ENCODE peak calls at places on chromosomes 12 and 14, in four cellular contexts. One of them, this sample, is unnamed. For H3K9me3, the result is how much of the 10 kb centered on the place peaks cover.

GRCh38 chr12:109544955-109545531 is 28.3 kb downstream of the MMAB start:
- DNase-seq in naive thymus-derived CD4-positive, alpha-beta T cell: no peak
- DNase-seq in pancreas: no peak
- DNase-seq in heart right ventricle: no peak
- DNase-seq in this sample: no peak

GRCh38 chr12:45509187-45509586 is 220.3 kb upstream of the ARID2 start:
- DNase-seq in heart right ventricle: no peak
- DNase-seq in pancreas: no peak
- DNase-seq in naive thymus-derived CD4-positive, alpha-beta T cell: no peak
- DNase-seq in this sample: no peak

GRCh38 chr12:102569803-102570202 is 89.4 kb upstream of the IGF1 start:
- DNase-seq in pancreas: no peak
- DNase-seq in heart right ventricle: no peak
- DNase-seq in naive thymus-derived CD4-positive, alpha-beta T cell: no peak
- DNase-seq in this sample: no peak

GRCh38 chr12:12715459-12716150 is 1.6 kb upstream of the CDKN1B start:
- DNase-seq in heart right ventricle: peak
- DNase-seq in pancreas: no peak
- DNase-seq in naive thymus-derived CD4-positive, alpha-beta T cell: peak
- DNase-seq in this sample: no peak

GRCh38 chr14:68295316-68295816 is 475.8 kb downstream of the RAD51B start:
- DNase-seq in pancreas: peak
- DNase-seq in naive thymus-derived CD4-positive, alpha-beta T cell: no peak
- DNase-seq in heart right ventricle: peak
- DNase-seq in this sample: no peak

GRCh38 chr12:40054554-40055226 is 51.2 kb downstream of the SLC2A13 start:
- DNase-seq in naive thymus-derived CD4-positive, alpha-beta T cell: no peak
- DNase-seq in pancreas: no peak
- DNase-seq in heart right ventricle: peak
- DNase-seq in this sample: no peak

GRCh38 chr12:94831081-94831747 is 172.3 kb downstream of the NDUFA12 start:
- DNase-seq in heart right ventricle: peak
- DNase-seq in naive thymus-derived CD4-positive, alpha-beta T cell: peak
- DNase-seq in pancreas: no peak
- DNase-seq in this sample: no peak

GRCh38 chr12:27237790-27238771 is 6.0 kb upstream of the STK38L start:
- DNase-seq in pancreas: no peak
- DNase-seq in naive thymus-derived CD4-positive, alpha-beta T cell: peak
- DNase-seq in heart right ventricle: no peak
- DNase-seq in this sample: no peak

GRCh38 chr12:96876966-96877365 is 30.1 kb upstream of the NEDD1 start:
- DNase-seq in pancreas: no peak
- DNase-seq in naive thymus-derived CD4-positive, alpha-beta T cell: no peak
- DNase-seq in heart right ventricle: no peak
- DNase-seq in this sample: no peak

GRCh38 chr14:69316449-69317391 is 56.8 kb downstream of the GALNT16 start:
- DNase-seq in pancreas: peak
- DNase-seq in naive thymus-derived CD4-positive, alpha-beta T cell: no peak
- DNase-seq in heart right ventricle: peak
- DNase-seq in this sample: no peak

GRCh38 chr12:96106137-96106536 is 70.8 kb upstream of the LTA4H start:
- DNase-seq in naive thymus-derived CD4-positive, alpha-beta T cell: no peak
- DNase-seq in heart right ventricle: no peak
- DNase-seq in pancreas: no peak
- DNase-seq in this sample: no peak

GRCh38 chr14:55845963-55846851 is 266.2 kb downstream of the KTN1 start:
- DNase-seq in naive thymus-derived CD4-positive, alpha-beta T cell: no peak
- DNase-seq in heart right ventricle: no peak
- DNase-seq in pancreas: no peak
- DNase-seq in this sample: no peak

GRCh38 chr14:93984070-93984469 is 7.7 kb upstream of the ASB2 start:
- DNase-seq in pancreas: no peak
- DNase-seq in heart right ventricle: no peak
- DNase-seq in naive thymus-derived CD4-positive, alpha-beta T cell: no peak
- DNase-seq in this sample: no peak

GRCh38 chr12:40953076-40953475 is 235.0 kb upstream of the PDZRN4 start:
- DNase-seq in naive thymus-derived CD4-positive, alpha-beta T cell: no peak
- DNase-seq in pancreas: no peak
- DNase-seq in heart right ventricle: no peak
- DNase-seq in this sample: no peak

GRCh38 chr12:4809013-4809448 is 88.8 kb downstream of the GALNT8 start:
- DNase-seq in naive thymus-derived CD4-positive, alpha-beta T cell: no peak
- DNase-seq in pancreas: no peak
- DNase-seq in heart right ventricle: peak
- DNase-seq in this sample: peak

GRCh38 chr12:94710933-94711332 is 60.6 kb upstream of the TMCC3 start:
- DNase-seq in heart right ventricle: no peak
- DNase-seq in pancreas: no peak
- DNase-seq in naive thymus-derived CD4-positive, alpha-beta T cell: peak
- DNase-seq in this sample: no peak

GRCh38 chr14:105203057-105203494 is 22.0 kb upstream of the NUDT14 start:
- DNase-seq in pancreas: peak
- DNase-seq in heart right ventricle: peak
- DNase-seq in naive thymus-derived CD4-positive, alpha-beta T cell: peak
- DNase-seq in this sample: peak

GRCh38 chr12:117863004-117863709 is 105.6 kb downstream of the KSR2 start:
- DNase-seq in pancreas: no peak
- DNase-seq in heart right ventricle: no peak
- DNase-seq in naive thymus-derived CD4-positive, alpha-beta T cell: no peak
- DNase-seq in this sample: no peak

GRCh38 chr14:22980672-22981089 is 1.7 kb downstream of the AJUBA start:
- DNase-seq in pancreas: peak
- DNase-seq in naive thymus-derived CD4-positive, alpha-beta T cell: peak
- DNase-seq in heart right ventricle: peak
- DNase-seq in this sample: no peak

GRCh38 chr12:6336859-6337744 is 4.8 kb downstream of the TNFRSF1A start:
- DNase-seq in pancreas: peak
- DNase-seq in heart right ventricle: no peak
- DNase-seq in naive thymus-derived CD4-positive, alpha-beta T cell: peak
- DNase-seq in this sample: peak

GRCh38 chr12:113292091-113292490 is 42.8 kb downstream of the SLC8B1 start:
- DNase-seq in pancreas: no peak
- DNase-seq in heart right ventricle: no peak
- DNase-seq in naive thymus-derived CD4-positive, alpha-beta T cell: no peak
- DNase-seq in this sample: no peak

GRCh38 chr14:51431033-51431709 is 191.1 kb downstream of the TMX1 start:
- DNase-seq in naive thymus-derived CD4-positive, alpha-beta T cell: no peak
- DNase-seq in heart right ventricle: no peak
- DNase-seq in pancreas: no peak
- DNase-seq in this sample: no peak

GRCh38 chr12:105348561-105348960 is 18.1 kb downstream of the C12orf75 start:
- DNase-seq in pancreas: no peak
- DNase-seq in heart right ventricle: no peak
- DNase-seq in naive thymus-derived CD4-positive, alpha-beta T cell: no peak
- DNase-seq in this sample: no peak

GRCh38 chr12:102806110-102806509 is 110.9 kb downstream of the PAH start:
- DNase-seq in heart right ventricle: no peak
- DNase-seq in pancreas: no peak
- DNase-seq in naive thymus-derived CD4-positive, alpha-beta T cell: no peak
- DNase-seq in this sample: no peak

GRCh38 chr12:87618199-87618598 is 411.0 kb downstream of the C12orf50 start:
- DNase-seq in naive thymus-derived CD4-positive, alpha-beta T cell: no peak
- DNase-seq in heart right ventricle: no peak
- DNase-seq in pancreas: no peak
- DNase-seq in this sample: no peak

GRCh38 chr14:72643317-72643801 is 250.5 kb downstream of the DPF3 start:
- DNase-seq in naive thymus-derived CD4-positive, alpha-beta T cell: no peak
- DNase-seq in heart right ventricle: peak
- DNase-seq in pancreas: no peak
- DNase-seq in this sample: no peak

GRCh38 chr14:24339284-24340151 is at the start of gene RIPK3:
- DNase-seq in heart right ventricle: peak
- DNase-seq in pancreas: peak
- DNase-seq in naive thymus-derived CD4-positive, alpha-beta T cell: peak
- DNase-seq in this sample: peak

GRCh38 chr12:45329238-45329637 is 113.3 kb downstream of the ANO6 start:
- DNase-seq in naive thymus-derived CD4-positive, alpha-beta T cell: no peak
- DNase-seq in pancreas: no peak
- DNase-seq in heart right ventricle: no peak
- DNase-seq in this sample: no peak

GRCh38 chr12:126268222-126268621 is 1203.0 kb downstream of the AACS start:
- DNase-seq in heart right ventricle: no peak
- DNase-seq in pancreas: no peak
- DNase-seq in naive thymus-derived CD4-positive, alpha-beta T cell: no peak
- DNase-seq in this sample: no peak

GRCh38 chr14:98172243-98172778 is 1099.7 kb downstream of the BCL11B start:
- DNase-seq in heart right ventricle: no peak
- DNase-seq in naive thymus-derived CD4-positive, alpha-beta T cell: no peak
- DNase-seq in pancreas: no peak
- DNase-seq in this sample: no peak

GRCh38 chr12:114192549-114192948 is 213.4 kb downstream of the TBX5 start:
- DNase-seq in heart right ventricle: no peak
- DNase-seq in pancreas: no peak
- DNase-seq in naive thymus-derived CD4-positive, alpha-beta T cell: no peak
- DNase-seq in this sample: no peak

GRCh38 chr12:124883263-124883876 is 19.7 kb upstream of the SCARB1 start:
- DNase-seq in pancreas: peak
- DNase-seq in naive thymus-derived CD4-positive, alpha-beta T cell: no peak
- DNase-seq in heart right ventricle: no peak
- DNase-seq in this sample: no peak

DNA sequence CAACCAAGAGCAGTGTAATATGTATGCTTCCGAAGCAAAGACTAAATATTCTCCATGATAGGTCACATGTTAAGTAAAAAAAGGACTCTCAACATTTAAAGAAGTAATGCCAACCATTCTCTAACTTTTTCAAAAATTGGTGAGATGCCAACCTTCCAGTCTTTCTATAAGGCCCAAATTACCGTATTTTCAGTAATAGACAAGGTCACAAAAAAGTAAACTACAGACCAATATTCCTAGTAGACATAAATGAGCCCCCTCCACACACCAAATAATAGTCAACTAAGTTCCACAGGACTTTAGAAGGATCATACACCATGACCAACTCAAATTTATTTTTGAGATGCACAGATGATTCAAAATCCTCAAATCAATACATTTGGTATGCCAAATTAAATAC is 867.4 kb downstream of the TMEM121 start:
- DNase-seq in naive thymus-derived CD4-positive, alpha-beta T cell: no peak
- DNase-seq in pancreas: no peak
- DNase-seq in heart right ventricle: no peak
- DNase-seq in this sample: no peak
- H3K9me3 ChIP-seq in naive thymus-derived CD4-positive, alpha-beta T cell: under half
- H3K9me3 ChIP-seq in pancreas: under half
- H3K9me3 ChIP-seq in heart right ventricle: under half
- H3K9me3 ChIP-seq in this sample: under half

DNA sequence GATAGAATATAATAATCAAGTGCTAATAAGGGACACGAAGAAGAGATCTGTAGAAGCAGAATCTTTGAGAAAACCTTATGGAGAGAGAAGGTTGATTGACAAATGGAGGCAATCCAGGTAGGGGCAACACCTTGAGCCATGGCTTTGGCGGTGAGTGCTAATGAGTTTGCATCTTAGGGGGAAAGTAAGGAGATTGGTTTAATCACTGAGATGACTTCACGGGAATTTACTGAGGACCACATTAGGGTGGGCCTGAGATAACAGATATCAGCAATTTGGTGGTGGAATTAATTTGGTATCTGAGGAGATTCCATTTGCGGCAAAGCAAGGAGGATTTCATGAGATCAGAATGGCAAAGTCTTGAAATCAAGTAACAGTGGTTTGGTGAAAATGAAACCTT is 1.8 kb upstream of the LARP4 start:
- DNase-seq in naive thymus-derived CD4-positive, alpha-beta T cell: no peak
- DNase-seq in pancreas: no peak
- DNase-seq in heart right ventricle: no peak
- DNase-seq in this sample: no peak
- H3K9me3 ChIP-seq in naive thymus-derived CD4-positive, alpha-beta T cell: under half
- H3K9me3 ChIP-seq in pancreas: under half
- H3K9me3 ChIP-seq in heart right ventricle: under half
- H3K9me3 ChIP-seq in this sample: under half

GRCh38 chr12:73341559-73342247 is 1069.5 kb downstream of the TRHDE start:
- DNase-seq in naive thymus-derived CD4-positive, alpha-beta T cell: no peak
- DNase-seq in heart right ventricle: no peak
- DNase-seq in pancreas: no peak
- DNase-seq in this sample: no peak
- H3K9me3 ChIP-seq in naive thymus-derived CD4-positive, alpha-beta T cell: under half
- H3K9me3 ChIP-seq in heart right ventricle: under half
- H3K9me3 ChIP-seq in pancreas: under half
- H3K9me3 ChIP-seq in this sample: under half

GRCh38 chr14:25431211-25432076 is 381.5 kb upstream of the STXBP6 start:
- DNase-seq in pancreas: no peak
- DNase-seq in heart right ventricle: no peak
- DNase-seq in naive thymus-derived CD4-positive, alpha-beta T cell: no peak
- DNase-seq in this sample: no peak

DNA sequence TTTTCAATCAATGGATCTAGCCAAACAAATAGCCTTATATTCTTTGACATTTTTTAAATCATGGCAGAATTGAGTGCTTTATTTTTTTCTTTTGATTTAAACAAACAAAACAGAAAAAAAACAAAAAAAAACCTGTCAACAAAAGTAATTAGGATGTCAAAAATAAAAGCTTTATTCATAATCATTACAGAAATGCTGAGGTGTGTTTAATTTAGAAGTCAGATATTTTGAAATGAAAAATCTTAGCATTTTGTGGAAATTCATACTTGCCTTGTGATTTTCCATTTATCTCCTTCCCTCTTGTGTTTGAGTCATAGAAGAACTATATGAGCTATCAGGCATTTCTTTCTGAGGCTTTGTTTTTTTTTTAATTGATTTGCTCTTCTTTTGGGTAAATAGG is 387.0 kb upstream of the STXBP6 start:
- DNase-seq in naive thymus-derived CD4-positive, alpha-beta T cell: no peak
- DNase-seq in heart right ventricle: no peak
- DNase-seq in pancreas: no peak
- DNase-seq in this sample: no peak
- H3K9me3 ChIP-seq in naive thymus-derived CD4-positive, alpha-beta T cell: under half
- H3K9me3 ChIP-seq in heart right ventricle: under half
- H3K9me3 ChIP-seq in pancreas: under half
- H3K9me3 ChIP-seq in this sample: under half

DNA sequence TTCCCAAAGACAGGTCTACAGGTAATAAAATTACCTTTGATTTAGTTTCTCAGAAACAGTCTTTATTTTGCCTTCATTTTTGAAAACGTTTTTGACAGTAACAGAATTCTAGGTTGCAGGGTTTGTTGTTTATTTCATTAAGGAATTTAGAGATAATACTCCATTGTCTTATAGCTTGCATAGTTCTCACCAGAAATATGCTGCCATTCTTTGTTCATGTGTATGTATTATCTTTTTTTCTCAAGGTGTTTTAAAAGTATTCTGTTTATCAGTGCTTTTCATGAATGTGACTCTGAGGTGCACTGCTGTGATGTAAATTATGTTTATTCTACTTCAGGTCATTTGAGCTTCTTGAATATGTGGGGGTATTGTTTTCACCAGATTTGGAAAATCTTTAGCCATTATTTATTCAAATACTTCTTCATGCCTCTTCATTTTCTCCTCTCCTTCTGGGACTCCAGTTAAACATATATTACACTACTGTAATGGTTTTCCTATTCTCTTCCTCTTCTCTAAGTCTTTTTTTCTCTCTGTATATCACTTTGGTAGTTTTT is 32.7 kb downstream of the ZNF605 start:
- DNase-seq in naive thymus-derived CD4-positive, alpha-beta T cell: no peak
- DNase-seq in pancreas: no peak
- DNase-seq in heart right ventricle: no peak
- DNase-seq in this sample: no peak
- H3K9me3 ChIP-seq in naive thymus-derived CD4-positive, alpha-beta T cell: half or more
- H3K9me3 ChIP-seq in pancreas: under half
- H3K9me3 ChIP-seq in heart right ventricle: half or more
- H3K9me3 ChIP-seq in this sample: under half

This sample was measured in T-helper 17 cell.